ENCODE peak calls at places on chromosomes 16 and 17, in six cellular contexts. R, C, Q, Z, V and F are unnamed samples.

GRCh38 chr17:65514082-65514481 is 47.4 kb downstream of the AXIN2 start:
- DNase-seq in R (no peak), C (no peak), Q (no peak), Z (no peak), V (no peak), F (no peak)

GRCh38 chr17:42039794-42040763 is 10.3 kb downstream of the C17orf113 start:
- DNase-seq in R (peak; percentile 30), C (no peak), Q (no peak), Z (no peak), V (no peak), F (no peak)

GRCh38 chr17:76273435-76273921 is 8.3 kb downstream of the UBALD2 start:
- DNase-seq in R (no peak), C (no peak), Q (no peak), Z (no peak), V (no peak), F (no peak)

GRCh38 chr17:44279586-44280344 is 11.8 kb upstream of the SLC4A1 start:
- DNase-seq in R (peak; percentile 97), C (peak; percentile 87), Q (no peak), Z (peak; percentile 80), V (peak; percentile 57), F (no peak)

GRCh38 chr16:55494994-55495421 is 13.9 kb upstream of the LPCAT2 start:
- DNase-seq in R (peak; percentile 58), C (peak; percentile 63), Q (no peak), Z (peak; percentile 45), V (peak; percentile 43), F (peak; percentile 78)

GRCh38 chr16:84315422-84315821 is 20.7 kb downstream of the WFDC1 start:
- DNase-seq in R (no peak), C (no peak), Q (no peak), Z (no peak), V (no peak), F (no peak)

GRCh38 chr16:84502075-84502474 is 2.4 kb downstream of the MEAK7 start:
- DNase-seq in R (no peak), C (no peak), Q (no peak), Z (no peak), V (no peak), F (no peak)

GRCh38 chr16:69618307-69618706 is 52.5 kb downstream of the NFAT5 start:
- DNase-seq in R (no peak), C (no peak), Q (no peak), Z (no peak), V (no peak), F (no peak)

GRCh38 chr16:12362482-12363458 is 386.2 kb downstream of the SNX29 start:
- DNase-seq in R (no peak), C (peak; percentile 38), Q (no peak), Z (no peak), V (no peak), F (no peak)

GRCh38 chr17:71934520-71934919 is 186.3 kb upstream of the SOX9 start:
- DNase-seq in R (no peak), C (no peak), Q (no peak), Z (no peak), V (no peak), F (no peak)

GRCh38 chr16:17416461-17417221 is 54.1 kb downstream of the XYLT1 start:
- DNase-seq in R (peak; percentile 64), C (no peak), Q (peak; percentile 30), Z (peak; percentile 60), V (peak; percentile 32), F (no peak)

GRCh38 chr16:82135844-82136243 is 34.2 kb downstream of the MPHOSPH6 start:
- DNase-seq in R (no peak), C (no peak), Q (no peak), Z (no peak), V (no peak), F (no peak)

GRCh38 chr17:8066841-8067775 is 20.4 kb downstream of the ALOX12B start:
- DNase-seq in R (no peak), C (no peak), Q (no peak), Z (no peak), V (no peak), F (no peak)

GRCh38 chr16:17367932-17368331 is 102.8 kb downstream of the XYLT1 start:
- DNase-seq in R (no peak), C (peak; percentile 43), Q (no peak), Z (peak; percentile 41), V (no peak), F (peak; percentile 63)

GRCh38 chr16:28166394-28167208 is 45.2 kb downstream of the XPO6 start:
- DNase-seq in R (no peak), C (no peak), Q (no peak), Z (no peak), V (no peak), F (no peak)

GRCh38 chr16:56273615-56274014 is 82.3 kb downstream of the GNAO1 start:
- DNase-seq in R (no peak), C (no peak), Q (no peak), Z (no peak), V (no peak), F (no peak)

GRCh38 chr17:79864147-79864546 is 24.9 kb upstream of the CBX4 start:
- DNase-seq in R (no peak), C (no peak), Q (no peak), Z (no peak), V (no peak), F (no peak)

GRCh38 chr17:75853410-75853809 is 1.7 kb downstream of the WBP2 start:
- DNase-seq in R (peak; percentile 74), C (no peak), Q (no peak), Z (no peak), V (no peak), F (no peak)

GRCh38 chr17:19389386-19389785 is 2.4 kb upstream of the MFAP4 start:
- DNase-seq in R (peak; percentile 9), C (no peak), Q (no peak), Z (peak; percentile 4), V (no peak), F (no peak)

DNA sequence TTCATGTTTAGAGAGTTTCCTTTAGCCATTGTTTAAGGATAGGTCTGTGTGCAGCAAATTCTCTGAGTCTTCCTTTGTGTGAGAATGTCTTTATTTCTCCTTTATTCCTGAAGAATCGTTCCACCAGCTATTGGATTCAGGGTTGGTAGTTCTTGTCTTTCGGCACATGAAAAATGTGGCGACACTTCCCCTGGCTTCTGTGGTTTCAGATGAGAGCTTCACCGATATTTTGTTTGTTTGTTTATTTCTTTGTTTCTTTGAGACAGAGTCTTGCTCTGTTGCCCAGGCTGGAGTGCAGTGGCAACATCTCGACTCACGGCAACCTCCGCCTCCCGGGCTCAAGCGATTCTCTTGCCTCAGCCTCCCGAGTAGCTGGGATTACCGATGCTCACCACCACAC is 18.6 kb downstream of the MPO start:
- DNase-seq in R (no peak), C (no peak), Q (no peak), Z (no peak), V (peak; percentile 9), F (no peak)
- H3K4me1 ChIP-seq in R (no peaks in the 10 kb centered on the region), C (no peaks in the 10 kb centered on the region), Q (no peaks in the 10 kb centered on the region), Z (no peaks in the 10 kb centered on the region), V (no peaks in the 10 kb centered on the region), F (no peaks in the 10 kb centered on the region)

DNA sequence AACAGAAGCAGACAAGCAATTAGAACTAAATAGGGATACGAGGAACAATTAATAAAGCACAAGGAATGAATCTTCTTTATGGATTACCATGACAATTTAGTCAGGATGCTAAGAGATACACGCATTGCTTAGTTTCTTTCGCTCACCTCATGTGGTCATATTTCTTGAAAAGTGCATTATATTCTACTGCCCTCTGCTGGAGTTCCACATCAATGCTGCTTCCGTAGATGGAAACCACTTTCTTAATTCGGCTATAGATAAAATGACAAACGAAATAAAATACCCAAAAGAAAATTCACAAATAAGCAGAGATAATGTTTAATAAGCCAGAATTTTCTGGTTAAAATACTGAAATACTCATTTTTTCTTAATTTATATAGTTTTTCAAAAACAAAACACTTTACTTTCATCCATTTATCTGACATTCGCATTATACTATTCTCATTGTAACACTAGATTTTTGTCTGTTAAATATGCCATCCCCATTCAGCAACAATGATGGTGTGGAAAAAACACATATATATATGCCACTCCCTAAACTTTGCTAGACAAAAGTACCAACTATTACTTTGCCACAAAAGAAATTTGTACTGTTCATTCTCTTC is 22.0 kb upstream of the PHLPP2 start:
- DNase-seq in R (no peak), C (no peak), Q (no peak), Z (no peak), V (no peak), F (no peak)
- TF ChIP-seq CTCF in R (peak; percentile 65), C (peak; percentile 36), Q (peak; percentile 75), Z (peak; percentile 72), V (peak; percentile 51), F (peak; percentile 86)

GRCh38 chr16:11253009-11253994 is 2.7 kb downstream of the SOCS1 start:
- DNase-seq in R (no peak), C (no peak), Q (no peak), Z (no peak), V (no peak), F (no peak)
- H3K4me3 ChIP-seq in R (peak overlapping the region; percentile 17), C (no peak overlapping the region), Q (peak overlapping the region; percentile 38), Z (peak overlapping the region; percentile 3), V (no peak overlapping the region), F (no peak overlapping the region)

DNA sequence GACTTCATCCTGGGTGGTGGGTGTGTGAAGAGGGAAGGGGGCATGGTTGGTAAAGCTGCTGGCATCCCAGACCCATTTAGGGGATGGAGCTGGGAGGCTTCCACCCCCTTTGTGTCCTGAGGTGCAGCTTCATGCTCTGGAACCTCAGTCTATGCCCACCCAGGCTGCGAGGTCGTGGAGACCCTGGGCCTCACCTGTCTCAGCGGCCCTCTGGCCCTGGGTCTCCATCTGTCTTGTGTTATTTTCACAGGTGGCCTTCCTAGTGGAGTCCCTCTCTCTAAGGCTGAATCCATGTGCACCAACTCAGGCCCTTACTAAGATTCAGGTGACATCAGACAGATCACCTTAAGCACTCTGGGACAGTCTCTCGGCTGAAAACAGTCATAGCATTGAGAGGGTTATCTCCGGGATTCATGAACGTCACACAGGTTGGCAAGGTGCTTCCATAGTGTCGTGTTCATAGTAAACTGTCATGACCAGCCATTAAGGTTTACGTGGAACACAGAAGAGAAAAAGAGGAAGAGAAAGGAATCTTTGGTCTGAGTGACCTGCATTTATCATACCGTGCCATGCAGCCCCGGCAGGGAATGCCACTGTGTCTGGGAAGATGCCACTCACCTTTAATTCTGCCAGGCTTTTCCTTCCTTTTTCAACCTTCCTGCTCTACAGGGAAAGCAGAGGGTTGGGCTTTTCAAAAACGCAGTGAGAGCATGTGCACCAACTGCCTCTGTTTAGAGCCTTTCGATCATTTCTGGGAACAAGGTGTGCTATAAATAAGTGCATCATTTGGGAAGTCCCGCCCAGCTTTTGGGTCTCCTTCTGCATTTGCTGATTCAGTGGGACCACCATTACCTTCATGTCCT is 4.5 kb upstream of the FOXL1 start:
- DNase-seq in R (no peak), C (no peak), Q (no peak), Z (no peak), V (no peak), F (no peak)
- H3K4me1 ChIP-seq in R (no peaks in the 10 kb centered on the region), C (no peaks in the 10 kb centered on the region), Q (peaks cover 10% of the 10 kb centered on the region), Z (peaks cover 15% of the 10 kb centered on the region), V (peaks cover 11% of the 10 kb centered on the region), F (no peaks in the 10 kb centered on the region)